ENCODE peak calls at places on chromosomes 6 and 20, in eight cellular contexts. One of them, this sample, is unnamed.

GRCh38 chr20:48171626-48172025 is 386.3 kb upstream of the SULF2 start:
- DNase-seq in NCI-H1092 treated with DMSO at 0.1 percent for 48 hours: no peak
- DNase-seq in spleen: no peak
- DNase-seq in LoVo: no peak
- DNase-seq in EL: no peak
- DNase-seq in HEK293T: no peak
- DNase-seq in breast epithelium: no peak
- DNase-seq in AG10803: no peak
- DNase-seq in this sample: no peak

GRCh38 chr6:118768904-118769325 is 117.5 kb upstream of the CEP85L start:
- DNase-seq in AG10803: no peak
- DNase-seq in breast epithelium: no peak
- DNase-seq in EL: no peak
- DNase-seq in HEK293T: no peak
- DNase-seq in LoVo: no peak
- DNase-seq in spleen: no peak
- DNase-seq in NCI-H1092 treated with DMSO at 0.1 percent for 48 hours: no peak
- DNase-seq in this sample: no peak

GRCh38 chr6:148545901-148546300 is 200.9 kb upstream of the UST start:
- DNase-seq in AG10803: no peak
- DNase-seq in EL: no peak
- DNase-seq in HEK293T: no peak
- DNase-seq in LoVo: no peak
- DNase-seq in NCI-H1092 treated with DMSO at 0.1 percent for 48 hours: no peak
- DNase-seq in spleen: no peak
- DNase-seq in breast epithelium: no peak
- DNase-seq in this sample: no peak

GRCh38 chr6:25637211-25637610 is 14.8 kb upstream of the SCGN start:
- DNase-seq in NCI-H1092 treated with DMSO at 0.1 percent for 48 hours: no peak
- DNase-seq in EL: no peak
- DNase-seq in LoVo: no peak
- DNase-seq in breast epithelium: no peak
- DNase-seq in HEK293T: no peak
- DNase-seq in AG10803: no peak
- DNase-seq in spleen: no peak
- DNase-seq in this sample: no peak

GRCh38 chr20:41086402-41087324 is 50.7 kb upstream of the PLCG1 start:
- DNase-seq in LoVo: peak
- DNase-seq in breast epithelium: no peak
- DNase-seq in spleen: no peak
- DNase-seq in AG10803: no peak
- DNase-seq in HEK293T: peak
- DNase-seq in EL: no peak
- DNase-seq in NCI-H1092 treated with DMSO at 0.1 percent for 48 hours: peak
- DNase-seq in this sample: no peak

GRCh38 chr6:38603492-38603891 is 36.2 kb downstream of the BTBD9 start:
- DNase-seq in breast epithelium: no peak
- DNase-seq in HEK293T: no peak
- DNase-seq in EL: no peak
- DNase-seq in NCI-H1092 treated with DMSO at 0.1 percent for 48 hours: no peak
- DNase-seq in LoVo: no peak
- DNase-seq in spleen: no peak
- DNase-seq in AG10803: no peak
- DNase-seq in this sample: no peak

GRCh38 chr6:37501632-37502466 is 2.2 kb upstream of the CCDC167 start:
- DNase-seq in AG10803: no peak
- DNase-seq in EL: no peak
- DNase-seq in LoVo: no peak
- DNase-seq in HEK293T: no peak
- DNase-seq in breast epithelium: no peak
- DNase-seq in spleen: no peak
- DNase-seq in NCI-H1092 treated with DMSO at 0.1 percent for 48 hours: no peak
- DNase-seq in this sample: no peak

GRCh38 chr6:22008248-22008836 is 288.5 kb downstream of the PRL start:
- DNase-seq in NCI-H1092 treated with DMSO at 0.1 percent for 48 hours: no peak
- DNase-seq in AG10803: no peak
- DNase-seq in HEK293T: no peak
- DNase-seq in LoVo: no peak
- DNase-seq in breast epithelium: no peak
- DNase-seq in spleen: no peak
- DNase-seq in EL: peak
- DNase-seq in this sample: no peak

GRCh38 chr6:169663468-169663867 is 38.4 kb downstream of the WDR27 start:
- DNase-seq in HEK293T: no peak
- DNase-seq in AG10803: no peak
- DNase-seq in LoVo: no peak
- DNase-seq in spleen: no peak
- DNase-seq in EL: no peak
- DNase-seq in NCI-H1092 treated with DMSO at 0.1 percent for 48 hours: no peak
- DNase-seq in breast epithelium: no peak
- DNase-seq in this sample: no peak

GRCh38 chr6:139540276-139540675 is 165.8 kb upstream of the CITED2 start:
- DNase-seq in EL: peak
- DNase-seq in AG10803: peak
- DNase-seq in NCI-H1092 treated with DMSO at 0.1 percent for 48 hours: no peak
- DNase-seq in HEK293T: no peak
- DNase-seq in LoVo: no peak
- DNase-seq in spleen: peak
- DNase-seq in breast epithelium: no peak
- DNase-seq in this sample: no peak

GRCh38 chr6:20156824-20157223 is 55.4 kb downstream of the MBOAT1 start:
- DNase-seq in EL: no peak
- DNase-seq in LoVo: peak
- DNase-seq in AG10803: no peak
- DNase-seq in HEK293T: no peak
- DNase-seq in breast epithelium: no peak
- DNase-seq in spleen: no peak
- DNase-seq in NCI-H1092 treated with DMSO at 0.1 percent for 48 hours: no peak
- DNase-seq in this sample: no peak

GRCh38 chr20:11608736-11609135 is 309.0 kb upstream of the BTBD3 start:
- DNase-seq in breast epithelium: no peak
- DNase-seq in spleen: no peak
- DNase-seq in HEK293T: no peak
- DNase-seq in AG10803: no peak
- DNase-seq in EL: no peak
- DNase-seq in LoVo: no peak
- DNase-seq in NCI-H1092 treated with DMSO at 0.1 percent for 48 hours: no peak
- DNase-seq in this sample: no peak

GRCh38 chr6:159118941-159119340 is 50.3 kb upstream of the FNDC1 start:
- DNase-seq in NCI-H1092 treated with DMSO at 0.1 percent for 48 hours: no peak
- DNase-seq in HEK293T: no peak
- DNase-seq in spleen: no peak
- DNase-seq in LoVo: no peak
- DNase-seq in EL: no peak
- DNase-seq in AG10803: no peak
- DNase-seq in breast epithelium: no peak
- DNase-seq in this sample: no peak

GRCh38 chr20:50279988-50280850 is 89.6 kb downstream of the CEBPB start:
- DNase-seq in spleen: peak
- DNase-seq in NCI-H1092 treated with DMSO at 0.1 percent for 48 hours: no peak
- DNase-seq in EL: no peak
- DNase-seq in AG10803: no peak
- DNase-seq in LoVo: no peak
- DNase-seq in breast epithelium: no peak
- DNase-seq in HEK293T: no peak
- DNase-seq in this sample: no peak

GRCh38 chr6:47366335-47366879 is 56.7 kb upstream of the TNFRSF21 start:
- DNase-seq in HEK293T: no peak
- DNase-seq in AG10803: no peak
- DNase-seq in spleen: no peak
- DNase-seq in LoVo: no peak
- DNase-seq in breast epithelium: no peak
- DNase-seq in EL: no peak
- DNase-seq in NCI-H1092 treated with DMSO at 0.1 percent for 48 hours: no peak
- DNase-seq in this sample: no peak

GRCh38 chr6:46888578-46888977 is 33.2 kb downstream of the ADGRF5 start:
- DNase-seq in LoVo: no peak
- DNase-seq in NCI-H1092 treated with DMSO at 0.1 percent for 48 hours: no peak
- DNase-seq in breast epithelium: no peak
- DNase-seq in spleen: no peak
- DNase-seq in HEK293T: no peak
- DNase-seq in EL: peak
- DNase-seq in AG10803: no peak
- DNase-seq in this sample: no peak

GRCh38 chr6:111692327-111693164 is 86.9 kb upstream of the TRAF3IP2 start:
- DNase-seq in LoVo: peak
- DNase-seq in HEK293T: no peak
- DNase-seq in NCI-H1092 treated with DMSO at 0.1 percent for 48 hours: no peak
- DNase-seq in breast epithelium: no peak
- DNase-seq in AG10803: peak
- DNase-seq in spleen: no peak
- DNase-seq in EL: no peak
- DNase-seq in this sample: peak

GRCh38 chr6:169647637-169648036 is 54.2 kb downstream of the WDR27 start:
- DNase-seq in LoVo: no peak
- DNase-seq in breast epithelium: no peak
- DNase-seq in NCI-H1092 treated with DMSO at 0.1 percent for 48 hours: no peak
- DNase-seq in AG10803: no peak
- DNase-seq in HEK293T: no peak
- DNase-seq in EL: no peak
- DNase-seq in spleen: peak
- DNase-seq in this sample: no peak

GRCh38 chr20:2210646-2211556 is 84.9 kb upstream of the TGM3 start:
- DNase-seq in spleen: no peak
- DNase-seq in NCI-H1092 treated with DMSO at 0.1 percent for 48 hours: no peak
- DNase-seq in AG10803: peak
- DNase-seq in HEK293T: no peak
- DNase-seq in breast epithelium: no peak
- DNase-seq in EL: peak
- DNase-seq in LoVo: no peak
- DNase-seq in this sample: no peak

GRCh38 chr20:58557713-58558335 is 42.6 kb upstream of the APCDD1L start:
- DNase-seq in HEK293T: no peak
- DNase-seq in breast epithelium: peak
- DNase-seq in LoVo: no peak
- DNase-seq in EL: peak
- DNase-seq in spleen: no peak
- DNase-seq in NCI-H1092 treated with DMSO at 0.1 percent for 48 hours: no peak
- DNase-seq in AG10803: peak
- DNase-seq in this sample: no peak

GRCh38 chr6:45132059-45132458 is 196.1 kb upstream of the RUNX2 start:
- DNase-seq in HEK293T: no peak
- DNase-seq in spleen: no peak
- DNase-seq in NCI-H1092 treated with DMSO at 0.1 percent for 48 hours: no peak
- DNase-seq in EL: peak
- DNase-seq in breast epithelium: no peak
- DNase-seq in LoVo: peak
- DNase-seq in AG10803: peak
- DNase-seq in this sample: no peak

GRCh38 chr6:21227486-21227885 is 366.1 kb upstream of the SOX4 start:
- DNase-seq in HEK293T: no peak
- DNase-seq in EL: peak
- DNase-seq in AG10803: no peak
- DNase-seq in spleen: no peak
- DNase-seq in breast epithelium: no peak
- DNase-seq in NCI-H1092 treated with DMSO at 0.1 percent for 48 hours: no peak
- DNase-seq in LoVo: no peak
- DNase-seq in this sample: no peak

GRCh38 chr6:107185570-107185969 is 70.3 kb upstream of the BEND3 start:
- DNase-seq in EL: peak
- DNase-seq in breast epithelium: no peak
- DNase-seq in spleen: no peak
- DNase-seq in AG10803: no peak
- DNase-seq in NCI-H1092 treated with DMSO at 0.1 percent for 48 hours: peak
- DNase-seq in HEK293T: peak
- DNase-seq in LoVo: no peak
- DNase-seq in this sample: no peak

GRCh38 chr6:161482517-161482903 is 208.6 kb upstream of the AGPAT4 start:
- DNase-seq in EL: no peak
- DNase-seq in HEK293T: no peak
- DNase-seq in spleen: no peak
- DNase-seq in AG10803: peak
- DNase-seq in LoVo: no peak
- DNase-seq in breast epithelium: no peak
- DNase-seq in NCI-H1092 treated with DMSO at 0.1 percent for 48 hours: no peak
- DNase-seq in this sample: no peak

GRCh38 chr20:63121246-63121645 is 94.7 kb downstream of the YTHDF1 start:
- DNase-seq in NCI-H1092 treated with DMSO at 0.1 percent for 48 hours: no peak
- DNase-seq in AG10803: no peak
- DNase-seq in EL: no peak
- DNase-seq in breast epithelium: peak
- DNase-seq in HEK293T: no peak
- DNase-seq in spleen: peak
- DNase-seq in LoVo: no peak
- DNase-seq in this sample: peak

GRCh38 chr6:37103169-37104039 is 66.5 kb upstream of the PIM1 start:
- DNase-seq in spleen: peak
- DNase-seq in AG10803: peak
- DNase-seq in NCI-H1092 treated with DMSO at 0.1 percent for 48 hours: peak
- DNase-seq in EL: peak
- DNase-seq in LoVo: peak
- DNase-seq in breast epithelium: no peak
- DNase-seq in HEK293T: no peak
- DNase-seq in this sample: peak

GRCh38 chr20:53099851-53100250 is 127.7 kb downstream of the TSHZ2 start:
- DNase-seq in NCI-H1092 treated with DMSO at 0.1 percent for 48 hours: no peak
- DNase-seq in spleen: no peak
- DNase-seq in LoVo: no peak
- DNase-seq in HEK293T: no peak
- DNase-seq in breast epithelium: no peak
- DNase-seq in EL: no peak
- DNase-seq in AG10803: peak
- DNase-seq in this sample: no peak

GRCh38 chr6:167091149-167092107 is 31.5 kb upstream of the CCR6 start:
- DNase-seq in AG10803: no peak
- DNase-seq in breast epithelium: no peak
- DNase-seq in EL: no peak
- DNase-seq in NCI-H1092 treated with DMSO at 0.1 percent for 48 hours: no peak
- DNase-seq in spleen: peak
- DNase-seq in LoVo: no peak
- DNase-seq in HEK293T: no peak
- DNase-seq in this sample: no peak

GRCh38 chr6:11918739-11919605 is 93.1 kb upstream of the HIVEP1 start:
- DNase-seq in breast epithelium: no peak
- DNase-seq in EL: peak
- DNase-seq in AG10803: no peak
- DNase-seq in NCI-H1092 treated with DMSO at 0.1 percent for 48 hours: no peak
- DNase-seq in spleen: no peak
- DNase-seq in HEK293T: no peak
- DNase-seq in LoVo: no peak
- DNase-seq in this sample: no peak

GRCh38 chr20:50574586-50574985 is 64.4 kb downstream of the PTPN1 start:
- DNase-seq in spleen: no peak
- DNase-seq in breast epithelium: no peak
- DNase-seq in HEK293T: no peak
- DNase-seq in EL: no peak
- DNase-seq in LoVo: no peak
- DNase-seq in NCI-H1092 treated with DMSO at 0.1 percent for 48 hours: no peak
- DNase-seq in AG10803: no peak
- DNase-seq in this sample: no peak

GRCh38 chr6:89443658-89444057 is 10.7 kb downstream of the ANKRD6 start:
- DNase-seq in EL: no peak
- DNase-seq in HEK293T: no peak
- DNase-seq in LoVo: no peak
- DNase-seq in breast epithelium: no peak
- DNase-seq in spleen: no peak
- DNase-seq in AG10803: no peak
- DNase-seq in NCI-H1092 treated with DMSO at 0.1 percent for 48 hours: no peak
- DNase-seq in this sample: no peak

GRCh38 chr6:3341467-3341866 is 82.7 kb downstream of the PSMG4 start:
- DNase-seq in AG10803: peak
- DNase-seq in NCI-H1092 treated with DMSO at 0.1 percent for 48 hours: no peak
- DNase-seq in spleen: no peak
- DNase-seq in EL: no peak
- DNase-seq in LoVo: no peak
- DNase-seq in HEK293T: no peak
- DNase-seq in breast epithelium: no peak
- DNase-seq in this sample: no peak